ENCODE peak calls at places on chromosomes 3 and 15, in six cellular contexts. X is effector memory CD8-positive, alpha-beta T cell; V is nucleus accumbens; H is posterior cingulate gyrus; Q is breast epithelium; J is stomach. N is an unnamed sample.

GRCh38 chr3:197022405-197023231 is 7.0 kb downstream of the MELTF start:
- DNase-seq in X (no peak), V (no peak), J (no peak), H (peak; percentile 15), Q (peak; percentile 14), N (no peak)

GRCh38 chr15:23538657-23539056 is 26.8 kb upstream of the MKRN3 start:
- DNase-seq in Q (no peak), X (no peak), V (no peak), H (no peak), J (no peak), N (no peak)

GRCh38 chr3:178584722-178585121 is 48.5 kb downstream of the KCNMB2 start:
- DNase-seq in Q (no peak), J (no peak), H (no peak), X (no peak), V (no peak), N (no peak)

GRCh38 chr3:14295037-14295436 is 107.4 kb upstream of the SLC6A6 start:
- DNase-seq in J (no peak), Q (no peak), V (no peak), X (no peak), H (no peak), N (no peak)

GRCh38 chr15:82900511-82900910 is 52.0 kb downstream of the HOMER2 start:
- DNase-seq in V (no peak), X (no peak), H (no peak), Q (no peak), J (no peak), N (no peak)

GRCh38 chr3:143036557-143036956 is 35.2 kb downstream of the U2SURP start:
- DNase-seq in H (no peak), X (no peak), Q (no peak), J (no peak), V (no peak), N (peak; percentile 1)

GRCh38 chr3:49794431-49794830 is 5.2 kb downstream of the CDHR4 start:
- DNase-seq in X (no peak), H (no peak), V (no peak), Q (no peak), J (no peak), N (no peak)

GRCh38 chr3:25335429-25335828 is 92.6 kb upstream of the RARB start:
- DNase-seq in H (no peak), Q (no peak), V (no peak), J (no peak), X (no peak), N (no peak)

GRCh38 chr3:113255854-113256615 is 44.7 kb downstream of the BOC start:
- DNase-seq in Q (no peak), X (no peak), H (no peak), J (no peak), V (no peak), N (no peak)

GRCh38 chr3:107578091-107578490 is 55.3 kb downstream of the BBX start:
- DNase-seq in Q (no peak), J (no peak), H (no peak), X (no peak), V (no peak), N (peak; percentile 17)

GRCh38 chr3:70090322-70090913 is 90.9 kb downstream of the SAMMSON start:
- DNase-seq in Q (no peak), J (no peak), V (no peak), X (no peak), H (no peak), N (peak; percentile 40)

GRCh38 chr3:73493543-73494314 is 131.0 kb downstream of the PDZRN3 start:
- DNase-seq in J (no peak), H (no peak), X (no peak), V (no peak), Q (no peak), N (peak; percentile 61)

GRCh38 chr3:126353694-126354321 is 3.4 kb downstream of the KLF15 start:
- DNase-seq in H (no peak), X (no peak), Q (no peak), V (no peak), J (no peak), N (no peak)

GRCh38 chr3:141656771-141657170 is 81.3 kb upstream of the RNF7 start:
- DNase-seq in Q (no peak), V (no peak), H (no peak), J (no peak), X (no peak), N (peak; percentile 75)